ENCODE peak calls at places on chromosomes 13 and 19, in eight cellular contexts. One of them, this sample, is unnamed.

GRCh38 chr13:98717891-98718290 is 34.6 kb downstream of the SLC15A1 start:
- DNase-seq in stimulated activated naive CD8-positive, alpha-beta T cell treated with anti-CD3 and anti-CD28 coated beads, Interleukin-15, Interleukin-2, amounts not matched to agents 100 U/mL and 50 U/mL, for 24 hours: no peak
- DNase-seq in DMS 273 treated with DMSO at 0.1 percent for 48 hours: no peak
- DNase-seq in progenitor cell of endocrine pancreas: no peak
- DNase-seq in fibroblast of the conjunctiva: no peak
- DNase-seq in CD8-positive, alpha-beta memory T cell: no peak
- DNase-seq in stimulated activated CD4-positive, alpha-beta T cell treated with anti-CD3 and anti-CD28 coated beads, Interleukin-12 subunit alpha, Interleukin-12 subunit beta, amount 100 ng/mL, for 4 hours: no peak
- DNase-seq in GM23338: no peak
- DNase-seq in this sample: no peak

GRCh38 chr19:4229179-4229931 is at the start of gene EBI3:
- DNase-seq in GM23338: peak
- DNase-seq in stimulated activated naive CD8-positive, alpha-beta T cell treated with anti-CD3 and anti-CD28 coated beads, Interleukin-15, Interleukin-2, amounts not matched to agents 100 U/mL and 50 U/mL, for 24 hours: peak
- DNase-seq in stimulated activated CD4-positive, alpha-beta T cell treated with anti-CD3 and anti-CD28 coated beads, Interleukin-12 subunit alpha, Interleukin-12 subunit beta, amount 100 ng/mL, for 4 hours: peak
- DNase-seq in progenitor cell of endocrine pancreas: peak
- DNase-seq in CD8-positive, alpha-beta memory T cell: no peak
- DNase-seq in DMS 273 treated with DMSO at 0.1 percent for 48 hours: no peak
- DNase-seq in fibroblast of the conjunctiva: no peak
- DNase-seq in this sample: peak

GRCh38 chr19:8580710-8581281 is 3.6 kb upstream of the MYO1F start:
- DNase-seq in CD8-positive, alpha-beta memory T cell: peak
- DNase-seq in GM23338: peak
- DNase-seq in DMS 273 treated with DMSO at 0.1 percent for 48 hours: no peak
- DNase-seq in stimulated activated naive CD8-positive, alpha-beta T cell treated with anti-CD3 and anti-CD28 coated beads, Interleukin-15, Interleukin-2, amounts not matched to agents 100 U/mL and 50 U/mL, for 24 hours: peak
- DNase-seq in progenitor cell of endocrine pancreas: peak
- DNase-seq in fibroblast of the conjunctiva: peak
- DNase-seq in stimulated activated CD4-positive, alpha-beta T cell treated with anti-CD3 and anti-CD28 coated beads, Interleukin-12 subunit alpha, Interleukin-12 subunit beta, amount 100 ng/mL, for 4 hours: peak
- DNase-seq in this sample: peak

GRCh38 chr13:113123226-113124150 is 889 bp downstream of the F10 start:
- DNase-seq in stimulated activated CD4-positive, alpha-beta T cell treated with anti-CD3 and anti-CD28 coated beads, Interleukin-12 subunit alpha, Interleukin-12 subunit beta, amount 100 ng/mL, for 4 hours: no peak
- DNase-seq in progenitor cell of endocrine pancreas: no peak
- DNase-seq in CD8-positive, alpha-beta memory T cell: no peak
- DNase-seq in GM23338: peak
- DNase-seq in DMS 273 treated with DMSO at 0.1 percent for 48 hours: no peak
- DNase-seq in fibroblast of the conjunctiva: no peak
- DNase-seq in stimulated activated naive CD8-positive, alpha-beta T cell treated with anti-CD3 and anti-CD28 coated beads, Interleukin-15, Interleukin-2, amounts not matched to agents 100 U/mL and 50 U/mL, for 24 hours: peak
- DNase-seq in this sample: peak

GRCh38 chr13:25911020-25911419 is 140.8 kb downstream of the SHISA2 start:
- DNase-seq in DMS 273 treated with DMSO at 0.1 percent for 48 hours: no peak
- DNase-seq in stimulated activated naive CD8-positive, alpha-beta T cell treated with anti-CD3 and anti-CD28 coated beads, Interleukin-15, Interleukin-2, amounts not matched to agents 100 U/mL and 50 U/mL, for 24 hours: no peak
- DNase-seq in stimulated activated CD4-positive, alpha-beta T cell treated with anti-CD3 and anti-CD28 coated beads, Interleukin-12 subunit alpha, Interleukin-12 subunit beta, amount 100 ng/mL, for 4 hours: no peak
- DNase-seq in GM23338: peak
- DNase-seq in fibroblast of the conjunctiva: no peak
- DNase-seq in CD8-positive, alpha-beta memory T cell: no peak
- DNase-seq in progenitor cell of endocrine pancreas: no peak
- DNase-seq in this sample: no peak

GRCh38 chr13:39410089-39410901 is 192.7 kb downstream of the LHFPL6 start:
- DNase-seq in GM23338: peak
- DNase-seq in progenitor cell of endocrine pancreas: no peak
- DNase-seq in stimulated activated naive CD8-positive, alpha-beta T cell treated with anti-CD3 and anti-CD28 coated beads, Interleukin-15, Interleukin-2, amounts not matched to agents 100 U/mL and 50 U/mL, for 24 hours: no peak
- DNase-seq in stimulated activated CD4-positive, alpha-beta T cell treated with anti-CD3 and anti-CD28 coated beads, Interleukin-12 subunit alpha, Interleukin-12 subunit beta, amount 100 ng/mL, for 4 hours: no peak
- DNase-seq in fibroblast of the conjunctiva: peak
- DNase-seq in CD8-positive, alpha-beta memory T cell: no peak
- DNase-seq in DMS 273 treated with DMSO at 0.1 percent for 48 hours: no peak
- DNase-seq in this sample: no peak

GRCh38 chr13:33292712-33293111 is 7.2 kb upstream of the STARD13 start:
- DNase-seq in stimulated activated CD4-positive, alpha-beta T cell treated with anti-CD3 and anti-CD28 coated beads, Interleukin-12 subunit alpha, Interleukin-12 subunit beta, amount 100 ng/mL, for 4 hours: no peak
- DNase-seq in stimulated activated naive CD8-positive, alpha-beta T cell treated with anti-CD3 and anti-CD28 coated beads, Interleukin-15, Interleukin-2, amounts not matched to agents 100 U/mL and 50 U/mL, for 24 hours: no peak
- DNase-seq in GM23338: no peak
- DNase-seq in progenitor cell of endocrine pancreas: no peak
- DNase-seq in DMS 273 treated with DMSO at 0.1 percent for 48 hours: no peak
- DNase-seq in fibroblast of the conjunctiva: no peak
- DNase-seq in CD8-positive, alpha-beta memory T cell: no peak
- DNase-seq in this sample: no peak

GRCh38 chr19:703651-704446 is 4.9 kb upstream of the PALM start:
- DNase-seq in stimulated activated CD4-positive, alpha-beta T cell treated with anti-CD3 and anti-CD28 coated beads, Interleukin-12 subunit alpha, Interleukin-12 subunit beta, amount 100 ng/mL, for 4 hours: peak
- DNase-seq in DMS 273 treated with DMSO at 0.1 percent for 48 hours: no peak
- DNase-seq in stimulated activated naive CD8-positive, alpha-beta T cell treated with anti-CD3 and anti-CD28 coated beads, Interleukin-15, Interleukin-2, amounts not matched to agents 100 U/mL and 50 U/mL, for 24 hours: peak
- DNase-seq in CD8-positive, alpha-beta memory T cell: peak
- DNase-seq in progenitor cell of endocrine pancreas: no peak
- DNase-seq in fibroblast of the conjunctiva: no peak
- DNase-seq in GM23338: peak
- DNase-seq in this sample: peak

GRCh38 chr13:113753171-113753570 is 5.9 kb upstream of the TMEM255B start:
- DNase-seq in stimulated activated naive CD8-positive, alpha-beta T cell treated with anti-CD3 and anti-CD28 coated beads, Interleukin-15, Interleukin-2, amounts not matched to agents 100 U/mL and 50 U/mL, for 24 hours: no peak
- DNase-seq in fibroblast of the conjunctiva: no peak
- DNase-seq in DMS 273 treated with DMSO at 0.1 percent for 48 hours: no peak
- DNase-seq in CD8-positive, alpha-beta memory T cell: no peak
- DNase-seq in progenitor cell of endocrine pancreas: no peak
- DNase-seq in stimulated activated CD4-positive, alpha-beta T cell treated with anti-CD3 and anti-CD28 coated beads, Interleukin-12 subunit alpha, Interleukin-12 subunit beta, amount 100 ng/mL, for 4 hours: no peak
- DNase-seq in GM23338: no peak
- DNase-seq in this sample: no peak

GRCh38 chr13:29954082-29955043 is 103.9 kb upstream of the UBL3 start:
- DNase-seq in stimulated activated naive CD8-positive, alpha-beta T cell treated with anti-CD3 and anti-CD28 coated beads, Interleukin-15, Interleukin-2, amounts not matched to agents 100 U/mL and 50 U/mL, for 24 hours: peak
- DNase-seq in stimulated activated CD4-positive, alpha-beta T cell treated with anti-CD3 and anti-CD28 coated beads, Interleukin-12 subunit alpha, Interleukin-12 subunit beta, amount 100 ng/mL, for 4 hours: peak
- DNase-seq in DMS 273 treated with DMSO at 0.1 percent for 48 hours: no peak
- DNase-seq in fibroblast of the conjunctiva: no peak
- DNase-seq in GM23338: no peak
- DNase-seq in progenitor cell of endocrine pancreas: no peak
- DNase-seq in CD8-positive, alpha-beta memory T cell: peak
- DNase-seq in this sample: no peak

GRCh38 chr13:54890976-54891375 is 1862.4 kb downstream of the OLFM4 start:
- DNase-seq in CD8-positive, alpha-beta memory T cell: no peak
- DNase-seq in progenitor cell of endocrine pancreas: no peak
- DNase-seq in DMS 273 treated with DMSO at 0.1 percent for 48 hours: no peak
- DNase-seq in GM23338: no peak
- DNase-seq in stimulated activated CD4-positive, alpha-beta T cell treated with anti-CD3 and anti-CD28 coated beads, Interleukin-12 subunit alpha, Interleukin-12 subunit beta, amount 100 ng/mL, for 4 hours: no peak
- DNase-seq in fibroblast of the conjunctiva: no peak
- DNase-seq in stimulated activated naive CD8-positive, alpha-beta T cell treated with anti-CD3 and anti-CD28 coated beads, Interleukin-15, Interleukin-2, amounts not matched to agents 100 U/mL and 50 U/mL, for 24 hours: no peak
- DNase-seq in this sample: no peak

GRCh38 chr13:28493740-28494536 is 990 bp downstream of the FLT1 start:
- DNase-seq in fibroblast of the conjunctiva: no peak
- DNase-seq in stimulated activated CD4-positive, alpha-beta T cell treated with anti-CD3 and anti-CD28 coated beads, Interleukin-12 subunit alpha, Interleukin-12 subunit beta, amount 100 ng/mL, for 4 hours: peak
- DNase-seq in stimulated activated naive CD8-positive, alpha-beta T cell treated with anti-CD3 and anti-CD28 coated beads, Interleukin-15, Interleukin-2, amounts not matched to agents 100 U/mL and 50 U/mL, for 24 hours: peak
- DNase-seq in progenitor cell of endocrine pancreas: peak
- DNase-seq in DMS 273 treated with DMSO at 0.1 percent for 48 hours: no peak
- DNase-seq in CD8-positive, alpha-beta memory T cell: no peak
- DNase-seq in GM23338: peak
- DNase-seq in this sample: peak

GRCh38 chr13:30043631-30043925 is 193.2 kb upstream of the UBL3 start:
- DNase-seq in fibroblast of the conjunctiva: no peak
- DNase-seq in DMS 273 treated with DMSO at 0.1 percent for 48 hours: no peak
- DNase-seq in CD8-positive, alpha-beta memory T cell: no peak
- DNase-seq in stimulated activated naive CD8-positive, alpha-beta T cell treated with anti-CD3 and anti-CD28 coated beads, Interleukin-15, Interleukin-2, amounts not matched to agents 100 U/mL and 50 U/mL, for 24 hours: no peak
- DNase-seq in GM23338: no peak
- DNase-seq in stimulated activated CD4-positive, alpha-beta T cell treated with anti-CD3 and anti-CD28 coated beads, Interleukin-12 subunit alpha, Interleukin-12 subunit beta, amount 100 ng/mL, for 4 hours: no peak
- DNase-seq in progenitor cell of endocrine pancreas: no peak
- DNase-seq in this sample: no peak

GRCh38 chr19:34838753-34839431 is 65.9 kb upstream of the ZNF599 start:
- DNase-seq in progenitor cell of endocrine pancreas: peak
- DNase-seq in stimulated activated naive CD8-positive, alpha-beta T cell treated with anti-CD3 and anti-CD28 coated beads, Interleukin-15, Interleukin-2, amounts not matched to agents 100 U/mL and 50 U/mL, for 24 hours: peak
- DNase-seq in fibroblast of the conjunctiva: no peak
- DNase-seq in stimulated activated CD4-positive, alpha-beta T cell treated with anti-CD3 and anti-CD28 coated beads, Interleukin-12 subunit alpha, Interleukin-12 subunit beta, amount 100 ng/mL, for 4 hours: peak
- DNase-seq in CD8-positive, alpha-beta memory T cell: no peak
- DNase-seq in GM23338: peak
- DNase-seq in DMS 273 treated with DMSO at 0.1 percent for 48 hours: no peak
- DNase-seq in this sample: peak

GRCh38 chr13:22937241-22937640 is 243.5 kb upstream of the SGCG start:
- DNase-seq in CD8-positive, alpha-beta memory T cell: no peak
- DNase-seq in stimulated activated naive CD8-positive, alpha-beta T cell treated with anti-CD3 and anti-CD28 coated beads, Interleukin-15, Interleukin-2, amounts not matched to agents 100 U/mL and 50 U/mL, for 24 hours: no peak
- DNase-seq in GM23338: no peak
- DNase-seq in progenitor cell of endocrine pancreas: no peak
- DNase-seq in fibroblast of the conjunctiva: no peak
- DNase-seq in DMS 273 treated with DMSO at 0.1 percent for 48 hours: no peak
- DNase-seq in stimulated activated CD4-positive, alpha-beta T cell treated with anti-CD3 and anti-CD28 coated beads, Interleukin-12 subunit alpha, Interleukin-12 subunit beta, amount 100 ng/mL, for 4 hours: no peak
- DNase-seq in this sample: no peak

GRCh38 chr19:728011-728410 is 19.3 kb downstream of the PALM start:
- DNase-seq in stimulated activated CD4-positive, alpha-beta T cell treated with anti-CD3 and anti-CD28 coated beads, Interleukin-12 subunit alpha, Interleukin-12 subunit beta, amount 100 ng/mL, for 4 hours: no peak
- DNase-seq in progenitor cell of endocrine pancreas: no peak
- DNase-seq in GM23338: no peak
- DNase-seq in stimulated activated naive CD8-positive, alpha-beta T cell treated with anti-CD3 and anti-CD28 coated beads, Interleukin-15, Interleukin-2, amounts not matched to agents 100 U/mL and 50 U/mL, for 24 hours: no peak
- DNase-seq in CD8-positive, alpha-beta memory T cell: no peak
- DNase-seq in DMS 273 treated with DMSO at 0.1 percent for 48 hours: no peak
- DNase-seq in fibroblast of the conjunctiva: no peak
- DNase-seq in this sample: peak

GRCh38 chr19:35757231-35757748 is 461 bp upstream of the HSPB6 start:
- DNase-seq in stimulated activated CD4-positive, alpha-beta T cell treated with anti-CD3 and anti-CD28 coated beads, Interleukin-12 subunit alpha, Interleukin-12 subunit beta, amount 100 ng/mL, for 4 hours: no peak
- DNase-seq in CD8-positive, alpha-beta memory T cell: no peak
- DNase-seq in fibroblast of the conjunctiva: peak
- DNase-seq in GM23338: peak
- DNase-seq in DMS 273 treated with DMSO at 0.1 percent for 48 hours: peak
- DNase-seq in progenitor cell of endocrine pancreas: no peak
- DNase-seq in stimulated activated naive CD8-positive, alpha-beta T cell treated with anti-CD3 and anti-CD28 coated beads, Interleukin-15, Interleukin-2, amounts not matched to agents 100 U/mL and 50 U/mL, for 24 hours: peak
- DNase-seq in this sample: peak

GRCh38 chr19:36041831-36042230 is 9.2 kb upstream of the CLIP3 start:
- DNase-seq in GM23338: peak
- DNase-seq in CD8-positive, alpha-beta memory T cell: no peak
- DNase-seq in DMS 273 treated with DMSO at 0.1 percent for 48 hours: no peak
- DNase-seq in stimulated activated CD4-positive, alpha-beta T cell treated with anti-CD3 and anti-CD28 coated beads, Interleukin-12 subunit alpha, Interleukin-12 subunit beta, amount 100 ng/mL, for 4 hours: no peak
- DNase-seq in stimulated activated naive CD8-positive, alpha-beta T cell treated with anti-CD3 and anti-CD28 coated beads, Interleukin-15, Interleukin-2, amounts not matched to agents 100 U/mL and 50 U/mL, for 24 hours: no peak
- DNase-seq in progenitor cell of endocrine pancreas: no peak
- DNase-seq in fibroblast of the conjunctiva: peak
- DNase-seq in this sample: no peak

GRCh38 chr13:111177803-111178389 is 62.8 kb downstream of the ARHGEF7 start:
- DNase-seq in stimulated activated CD4-positive, alpha-beta T cell treated with anti-CD3 and anti-CD28 coated beads, Interleukin-12 subunit alpha, Interleukin-12 subunit beta, amount 100 ng/mL, for 4 hours: no peak
- DNase-seq in stimulated activated naive CD8-positive, alpha-beta T cell treated with anti-CD3 and anti-CD28 coated beads, Interleukin-15, Interleukin-2, amounts not matched to agents 100 U/mL and 50 U/mL, for 24 hours: no peak
- DNase-seq in fibroblast of the conjunctiva: no peak
- DNase-seq in progenitor cell of endocrine pancreas: no peak
- DNase-seq in DMS 273 treated with DMSO at 0.1 percent for 48 hours: no peak
- DNase-seq in GM23338: no peak
- DNase-seq in CD8-positive, alpha-beta memory T cell: no peak
- DNase-seq in this sample: no peak

GRCh38 chr19:44725251-44725650 is 23.3 kb upstream of the BCL3 start:
- DNase-seq in fibroblast of the conjunctiva: no peak
- DNase-seq in DMS 273 treated with DMSO at 0.1 percent for 48 hours: no peak
- DNase-seq in stimulated activated CD4-positive, alpha-beta T cell treated with anti-CD3 and anti-CD28 coated beads, Interleukin-12 subunit alpha, Interleukin-12 subunit beta, amount 100 ng/mL, for 4 hours: no peak
- DNase-seq in stimulated activated naive CD8-positive, alpha-beta T cell treated with anti-CD3 and anti-CD28 coated beads, Interleukin-15, Interleukin-2, amounts not matched to agents 100 U/mL and 50 U/mL, for 24 hours: no peak
- DNase-seq in GM23338: peak
- DNase-seq in progenitor cell of endocrine pancreas: no peak
- DNase-seq in CD8-positive, alpha-beta memory T cell: no peak
- DNase-seq in this sample: peak

GRCh38 chr19:13437919-13438618 is 68.2 kb downstream of the CACNA1A start:
- DNase-seq in fibroblast of the conjunctiva: no peak
- DNase-seq in GM23338: no peak
- DNase-seq in progenitor cell of endocrine pancreas: no peak
- DNase-seq in stimulated activated CD4-positive, alpha-beta T cell treated with anti-CD3 and anti-CD28 coated beads, Interleukin-12 subunit alpha, Interleukin-12 subunit beta, amount 100 ng/mL, for 4 hours: no peak
- DNase-seq in CD8-positive, alpha-beta memory T cell: no peak
- DNase-seq in DMS 273 treated with DMSO at 0.1 percent for 48 hours: no peak
- DNase-seq in stimulated activated naive CD8-positive, alpha-beta T cell treated with anti-CD3 and anti-CD28 coated beads, Interleukin-15, Interleukin-2, amounts not matched to agents 100 U/mL and 50 U/mL, for 24 hours: no peak
- DNase-seq in this sample: no peak

GRCh38 chr19:40717325-40717879 is 490 bp downstream of the ITPKC start:
- DNase-seq in stimulated activated naive CD8-positive, alpha-beta T cell treated with anti-CD3 and anti-CD28 coated beads, Interleukin-15, Interleukin-2, amounts not matched to agents 100 U/mL and 50 U/mL, for 24 hours: no peak
- DNase-seq in fibroblast of the conjunctiva: peak
- DNase-seq in CD8-positive, alpha-beta memory T cell: no peak
- DNase-seq in progenitor cell of endocrine pancreas: no peak
- DNase-seq in stimulated activated CD4-positive, alpha-beta T cell treated with anti-CD3 and anti-CD28 coated beads, Interleukin-12 subunit alpha, Interleukin-12 subunit beta, amount 100 ng/mL, for 4 hours: no peak
- DNase-seq in DMS 273 treated with DMSO at 0.1 percent for 48 hours: no peak
- DNase-seq in GM23338: no peak
- DNase-seq in this sample: no peak

GRCh38 chr13:114043421-114044053 is 69.7 kb upstream of the C13orf46 start:
- DNase-seq in fibroblast of the conjunctiva: peak
- DNase-seq in DMS 273 treated with DMSO at 0.1 percent for 48 hours: no peak
- DNase-seq in GM23338: peak
- DNase-seq in progenitor cell of endocrine pancreas: no peak
- DNase-seq in stimulated activated naive CD8-positive, alpha-beta T cell treated with anti-CD3 and anti-CD28 coated beads, Interleukin-15, Interleukin-2, amounts not matched to agents 100 U/mL and 50 U/mL, for 24 hours: peak
- DNase-seq in CD8-positive, alpha-beta memory T cell: no peak
- DNase-seq in stimulated activated CD4-positive, alpha-beta T cell treated with anti-CD3 and anti-CD28 coated beads, Interleukin-12 subunit alpha, Interleukin-12 subunit beta, amount 100 ng/mL, for 4 hours: no peak
- DNase-seq in this sample: peak

GRCh38 chr19:7550987-7551761 is 15.7 kb downstream of the PNPLA6 start:
- DNase-seq in CD8-positive, alpha-beta memory T cell: no peak
- DNase-seq in DMS 273 treated with DMSO at 0.1 percent for 48 hours: no peak
- DNase-seq in fibroblast of the conjunctiva: peak
- DNase-seq in stimulated activated naive CD8-positive, alpha-beta T cell treated with anti-CD3 and anti-CD28 coated beads, Interleukin-15, Interleukin-2, amounts not matched to agents 100 U/mL and 50 U/mL, for 24 hours: peak
- DNase-seq in GM23338: peak
- DNase-seq in progenitor cell of endocrine pancreas: peak
- DNase-seq in stimulated activated CD4-positive, alpha-beta T cell treated with anti-CD3 and anti-CD28 coated beads, Interleukin-12 subunit alpha, Interleukin-12 subunit beta, amount 100 ng/mL, for 4 hours: peak
- DNase-seq in this sample: peak

GRCh38 chr13:111278258-111278657 is 42.2 kb upstream of the TEX29 start:
- DNase-seq in stimulated activated naive CD8-positive, alpha-beta T cell treated with anti-CD3 and anti-CD28 coated beads, Interleukin-15, Interleukin-2, amounts not matched to agents 100 U/mL and 50 U/mL, for 24 hours: no peak
- DNase-seq in fibroblast of the conjunctiva: no peak
- DNase-seq in DMS 273 treated with DMSO at 0.1 percent for 48 hours: no peak
- DNase-seq in stimulated activated CD4-positive, alpha-beta T cell treated with anti-CD3 and anti-CD28 coated beads, Interleukin-12 subunit alpha, Interleukin-12 subunit beta, amount 100 ng/mL, for 4 hours: no peak
- DNase-seq in CD8-positive, alpha-beta memory T cell: no peak
- DNase-seq in GM23338: no peak
- DNase-seq in progenitor cell of endocrine pancreas: no peak
- DNase-seq in this sample: no peak

GRCh38 chr13:32878172-32878571 is 138.1 kb upstream of the KL start:
- DNase-seq in fibroblast of the conjunctiva: no peak
- DNase-seq in stimulated activated CD4-positive, alpha-beta T cell treated with anti-CD3 and anti-CD28 coated beads, Interleukin-12 subunit alpha, Interleukin-12 subunit beta, amount 100 ng/mL, for 4 hours: no peak
- DNase-seq in DMS 273 treated with DMSO at 0.1 percent for 48 hours: no peak
- DNase-seq in stimulated activated naive CD8-positive, alpha-beta T cell treated with anti-CD3 and anti-CD28 coated beads, Interleukin-15, Interleukin-2, amounts not matched to agents 100 U/mL and 50 U/mL, for 24 hours: no peak
- DNase-seq in progenitor cell of endocrine pancreas: no peak
- DNase-seq in CD8-positive, alpha-beta memory T cell: no peak
- DNase-seq in GM23338: no peak
- DNase-seq in this sample: peak

GRCh38 chr19:29612801-29613595 is 6.9 kb downstream of the POP4 start:
- DNase-seq in fibroblast of the conjunctiva: no peak
- DNase-seq in CD8-positive, alpha-beta memory T cell: no peak
- DNase-seq in DMS 273 treated with DMSO at 0.1 percent for 48 hours: no peak
- DNase-seq in stimulated activated CD4-positive, alpha-beta T cell treated with anti-CD3 and anti-CD28 coated beads, Interleukin-12 subunit alpha, Interleukin-12 subunit beta, amount 100 ng/mL, for 4 hours: no peak
- DNase-seq in progenitor cell of endocrine pancreas: no peak
- DNase-seq in GM23338: no peak
- DNase-seq in stimulated activated naive CD8-positive, alpha-beta T cell treated with anti-CD3 and anti-CD28 coated beads, Interleukin-15, Interleukin-2, amounts not matched to agents 100 U/mL and 50 U/mL, for 24 hours: no peak
- DNase-seq in this sample: no peak

GRCh38 chr13:113860579-113861432 is 3.1 kb downstream of the GAS6 start:
- DNase-seq in stimulated activated naive CD8-positive, alpha-beta T cell treated with anti-CD3 and anti-CD28 coated beads, Interleukin-15, Interleukin-2, amounts not matched to agents 100 U/mL and 50 U/mL, for 24 hours: no peak
- DNase-seq in stimulated activated CD4-positive, alpha-beta T cell treated with anti-CD3 and anti-CD28 coated beads, Interleukin-12 subunit alpha, Interleukin-12 subunit beta, amount 100 ng/mL, for 4 hours: no peak
- DNase-seq in progenitor cell of endocrine pancreas: peak
- DNase-seq in GM23338: peak
- DNase-seq in DMS 273 treated with DMSO at 0.1 percent for 48 hours: no peak
- DNase-seq in fibroblast of the conjunctiva: no peak
- DNase-seq in CD8-positive, alpha-beta memory T cell: no peak
- DNase-seq in this sample: no peak

GRCh38 chr13:99312493-99312883 is 5.3 kb upstream of the GPR183 start:
- DNase-seq in DMS 273 treated with DMSO at 0.1 percent for 48 hours: no peak
- DNase-seq in CD8-positive, alpha-beta memory T cell: no peak
- DNase-seq in progenitor cell of endocrine pancreas: no peak
- DNase-seq in stimulated activated CD4-positive, alpha-beta T cell treated with anti-CD3 and anti-CD28 coated beads, Interleukin-12 subunit alpha, Interleukin-12 subunit beta, amount 100 ng/mL, for 4 hours: no peak
- DNase-seq in stimulated activated naive CD8-positive, alpha-beta T cell treated with anti-CD3 and anti-CD28 coated beads, Interleukin-15, Interleukin-2, amounts not matched to agents 100 U/mL and 50 U/mL, for 24 hours: no peak
- DNase-seq in fibroblast of the conjunctiva: peak
- DNase-seq in GM23338: no peak
- DNase-seq in this sample: no peak

GRCh38 chr19:54325194-54325621 is 12.2 kb upstream of the LILRA5 start:
- DNase-seq in DMS 273 treated with DMSO at 0.1 percent for 48 hours: no peak
- DNase-seq in stimulated activated CD4-positive, alpha-beta T cell treated with anti-CD3 and anti-CD28 coated beads, Interleukin-12 subunit alpha, Interleukin-12 subunit beta, amount 100 ng/mL, for 4 hours: peak
- DNase-seq in GM23338: peak
- DNase-seq in CD8-positive, alpha-beta memory T cell: peak
- DNase-seq in fibroblast of the conjunctiva: peak
- DNase-seq in stimulated activated naive CD8-positive, alpha-beta T cell treated with anti-CD3 and anti-CD28 coated beads, Interleukin-15, Interleukin-2, amounts not matched to agents 100 U/mL and 50 U/mL, for 24 hours: peak
- DNase-seq in progenitor cell of endocrine pancreas: no peak
- DNase-seq in this sample: peak

GRCh38 chr19:55383789-55384575 is at the start of gene TMEM238:
- DNase-seq in fibroblast of the conjunctiva: peak
- DNase-seq in DMS 273 treated with DMSO at 0.1 percent for 48 hours: no peak
- DNase-seq in CD8-positive, alpha-beta memory T cell: no peak
- DNase-seq in progenitor cell of endocrine pancreas: peak
- DNase-seq in stimulated activated CD4-positive, alpha-beta T cell treated with anti-CD3 and anti-CD28 coated beads, Interleukin-12 subunit alpha, Interleukin-12 subunit beta, amount 100 ng/mL, for 4 hours: peak
- DNase-seq in GM23338: peak
- DNase-seq in stimulated activated naive CD8-positive, alpha-beta T cell treated with anti-CD3 and anti-CD28 coated beads, Interleukin-15, Interleukin-2, amounts not matched to agents 100 U/mL and 50 U/mL, for 24 hours: peak
- DNase-seq in this sample: peak

GRCh38 chr13:41614671-41615519 is 157.5 kb downstream of the RGCC start:
- DNase-seq in progenitor cell of endocrine pancreas: no peak
- DNase-seq in GM23338: no peak
- DNase-seq in DMS 273 treated with DMSO at 0.1 percent for 48 hours: no peak
- DNase-seq in fibroblast of the conjunctiva: no peak
- DNase-seq in stimulated activated CD4-positive, alpha-beta T cell treated with anti-CD3 and anti-CD28 coated beads, Interleukin-12 subunit alpha, Interleukin-12 subunit beta, amount 100 ng/mL, for 4 hours: no peak
- DNase-seq in stimulated activated naive CD8-positive, alpha-beta T cell treated with anti-CD3 and anti-CD28 coated beads, Interleukin-15, Interleukin-2, amounts not matched to agents 100 U/mL and 50 U/mL, for 24 hours: no peak
- DNase-seq in CD8-positive, alpha-beta memory T cell: no peak
- DNase-seq in this sample: peak

GRCh38 chr19:19371056-19371455 is 34.4 kb upstream of the GATAD2A start:
- DNase-seq in stimulated activated naive CD8-positive, alpha-beta T cell treated with anti-CD3 and anti-CD28 coated beads, Interleukin-15, Interleukin-2, amounts not matched to agents 100 U/mL and 50 U/mL, for 24 hours: no peak
- DNase-seq in CD8-positive, alpha-beta memory T cell: no peak
- DNase-seq in progenitor cell of endocrine pancreas: no peak
- DNase-seq in stimulated activated CD4-positive, alpha-beta T cell treated with anti-CD3 and anti-CD28 coated beads, Interleukin-12 subunit alpha, Interleukin-12 subunit beta, amount 100 ng/mL, for 4 hours: no peak
- DNase-seq in fibroblast of the conjunctiva: no peak
- DNase-seq in GM23338: no peak
- DNase-seq in DMS 273 treated with DMSO at 0.1 percent for 48 hours: no peak
- DNase-seq in this sample: no peak

GRCh38 chr19:34676697-34677385 is at the start of gene SCGB2B2:
- DNase-seq in CD8-positive, alpha-beta memory T cell: no peak
- DNase-seq in GM23338: peak
- DNase-seq in stimulated activated naive CD8-positive, alpha-beta T cell treated with anti-CD3 and anti-CD28 coated beads, Interleukin-15, Interleukin-2, amounts not matched to agents 100 U/mL and 50 U/mL, for 24 hours: no peak
- DNase-seq in fibroblast of the conjunctiva: peak
- DNase-seq in stimulated activated CD4-positive, alpha-beta T cell treated with anti-CD3 and anti-CD28 coated beads, Interleukin-12 subunit alpha, Interleukin-12 subunit beta, amount 100 ng/mL, for 4 hours: no peak
- DNase-seq in progenitor cell of endocrine pancreas: no peak
- DNase-seq in DMS 273 treated with DMSO at 0.1 percent for 48 hours: peak
- DNase-seq in this sample: peak